ENCODE peak calls at places on chromosomes 6 and 20, in ten cellular contexts. D, F, K, A, X, R, V, I, Q and S are unnamed samples. For H3K4me1, the result is how much of the 10 kb centered on the place peaks cover.

GRCh38 chr6:25312703-25313102 is 33.5 kb downstream of the CARMIL1 start:
- DNase-seq in Q (no peak), X (no peak), I (no peak), R (no peak), V (no peak), F (no peak), A (no peak), K (no peak), D (no peak), S (no peak)

GRCh38 chr6:117483645-117484016 is 1.2 kb downstream of the DCBLD1 start:
- DNase-seq in A (no peak), X (no peak), Q (peak), V (no peak), F (no peak), D (peak), K (no peak), R (no peak), I (peak), S (no peak)

GRCh38 chr6:75065524-75065923 is 140.3 kb downstream of the COL12A1 start:
- DNase-seq in I (no peak), K (no peak), A (no peak), F (no peak), V (no peak), D (no peak), Q (no peak), X (no peak), R (no peak), S (no peak)

GRCh38 chr20:32071395-32072167 is 19.5 kb downstream of the HCK start:
- DNase-seq in A (no peak), V (no peak), K (no peak), F (no peak), Q (no peak), D (no peak), I (no peak), X (no peak), R (no peak), S (no peak)

GRCh38 chr6:121592261-121592935 is 157.0 kb downstream of the GJA1 start:
- DNase-seq in F (no peak), I (no peak), R (no peak), V (no peak), D (no peak), K (no peak), Q (no peak), A (no peak), X (no peak), S (no peak)

GRCh38 chr20:40763646-40764295 is 74.7 kb upstream of the MAFB start:
- DNase-seq in R (no peak), K (no peak), X (no peak), F (peak), I (no peak), D (no peak), Q (no peak), A (no peak), V (no peak), S (no peak)

GRCh38 chr6:35093118-35093445 is 48.1 kb downstream of the TCP11 start:
- DNase-seq in I (no peak), R (no peak), X (no peak), D (no peak), V (no peak), F (no peak), A (no peak), K (no peak), Q (no peak), S (no peak)

GRCh38 chr20:10524643-10525042 is 89.5 kb downstream of the SLX4IP start:
- DNase-seq in F (no peak), K (no peak), D (no peak), V (no peak), R (no peak), X (no peak), Q (no peak), I (no peak), A (no peak), S (no peak)

GRCh38 chr6:41208439-41209106 is 7.6 kb upstream of the TREML2 start:
- DNase-seq in Q (no peak), A (no peak), V (no peak), D (no peak), I (no peak), F (no peak), K (no peak), R (no peak), X (no peak), S (peak)

GRCh38 chr20:45732199-45732598 is 10.1 kb downstream of the SPINT4 start:
- DNase-seq in A (no peak), X (no peak), Q (no peak), K (no peak), I (no peak), V (no peak), F (no peak), R (no peak), D (no peak), S (no peak)

GRCh38 chr20:40943591-40943990 is 85.0 kb upstream of the TOP1 start:
- DNase-seq in F (no peak), Q (no peak), I (no peak), D (no peak), A (peak), V (no peak), K (no peak), X (no peak), R (no peak), S (no peak)

GRCh38 chr20:51811040-51811351 is 8.7 kb upstream of the SALL4 start:
- DNase-seq in X (no peak), Q (no peak), A (no peak), I (no peak), R (no peak), D (peak), F (no peak), V (no peak), K (no peak), S (no peak)

GRCh38 chr20:51480507-51481270 is 61.8 kb downstream of the NFATC2 start:
- DNase-seq in D (no peak), F (no peak), I (no peak), X (no peak), R (peak), K (no peak), Q (no peak), A (no peak), V (no peak), S (no peak)

GRCh38 chr20:56718816-56719215 is 89.7 kb downstream of the TFAP2C start:
- DNase-seq in A (no peak), K (no peak), F (no peak), D (no peak), Q (no peak), V (no peak), R (no peak), I (no peak), X (no peak), S (no peak)

GRCh38 chr20:5786930-5787826 is 37.0 kb downstream of the SHLD1 start:
- DNase-seq in K (no peak), D (no peak), F (no peak), I (no peak), R (no peak), A (no peak), V (peak), Q (no peak), X (no peak), S (no peak)

GRCh38 chr6:85464722-85465150 is 14.9 kb downstream of the NT5E start:
- DNase-seq in F (no peak), X (no peak), D (no peak), Q (no peak), V (no peak), A (no peak), R (no peak), I (no peak), K (no peak), S (no peak)

GRCh38 chr6:37538107-37538506 is 38.4 kb upstream of the CCDC167 start:
- DNase-seq in V (no peak), K (no peak), R (no peak), Q (no peak), X (no peak), F (no peak), I (peak), A (no peak), D (peak), S (no peak)

GRCh38 chr6:19911223-19911622 is 74.1 kb downstream of the ID4 start:
- DNase-seq in R (no peak), V (no peak), A (no peak), D (no peak), X (no peak), Q (no peak), K (no peak), F (no peak), I (no peak), S (no peak)

GRCh38 chr20:1383621-1384404 is 9.0 kb downstream of the FKBP1A start:
- DNase-seq in V (no peak), D (no peak), X (no peak), I (no peak), A (no peak), K (no peak), Q (no peak), R (no peak), F (no peak), S (no peak)

GRCh38 chr20:9458075-9458818 is 56.1 kb upstream of the LAMP5 start:
- DNase-seq in F (no peak), V (no peak), Q (no peak), I (no peak), K (no peak), X (no peak), R (no peak), A (no peak), D (peak), S (no peak)

GRCh38 chr20:61965606-61966491 is 99.8 kb downstream of the TAF4 start:
- DNase-seq in V (no peak), I (peak), F (peak), A (peak), D (peak), Q (no peak), X (no peak), K (peak), R (peak), S (no peak)

GRCh38 chr20:41308290-41308691 is 9.2 kb downstream of the ZHX3 start:
- DNase-seq in X (no peak), I (peak), V (no peak), A (no peak), R (no peak), F (no peak), K (no peak), D (peak), Q (no peak), S (no peak)

GRCh38 chr20:10447028-10447427 is 11.9 kb downstream of the SLX4IP start:
- DNase-seq in V (no peak), D (peak), R (no peak), Q (peak), I (peak), X (no peak), K (no peak), A (no peak), F (peak), S (no peak)

GRCh38 chr6:72205500-72205899 is 319.1 kb downstream of the RIMS1 start:
- DNase-seq in R (no peak), D (no peak), X (no peak), I (no peak), V (no peak), A (no peak), K (no peak), F (no peak), Q (no peak), S (no peak)

GRCh38 chr20:58102252-58102651 is 126.2 kb downstream of the ANKRD60 start:
- DNase-seq in V (no peak), Q (no peak), A (no peak), X (no peak), D (no peak), F (peak), I (no peak), K (no peak), R (no peak), S (no peak)

GRCh38 chr20:54356726-54357235 is 118.6 kb upstream of the DOK5 start:
- DNase-seq in A (no peak), K (no peak), D (no peak), V (no peak), Q (no peak), I (no peak), R (no peak), X (no peak), F (no peak), S (no peak)

GRCh38 chr6:20312581-20312980 is 89.1 kb upstream of the E2F3 start:
- DNase-seq in Q (no peak), A (no peak), K (no peak), X (no peak), R (no peak), V (no peak), I (no peak), F (no peak), D (no peak), S (no peak)

GRCh38 chr20:13898012-13898612 is 92.3 kb downstream of the SEL1L2 start:
- DNase-seq in I (no peak), A (no peak), Q (no peak), V (no peak), X (no peak), F (peak), D (peak), K (no peak), R (no peak), S (no peak)

GRCh38 chr6:91482498-91482897 is 895.6 kb upstream of the MAP3K7 start:
- DNase-seq in D (no peak), A (no peak), V (no peak), X (no peak), I (no peak), R (no peak), F (no peak), Q (no peak), K (no peak), S (no peak)

GRCh38 chr20:58850693-58851174 is at the start of gene GNAS-AS1:
- DNase-seq in X (peak), I (peak), F (peak), Q (peak), K (peak), D (no peak), V (peak), R (peak), A (peak), S (no peak)

GRCh38 chr20:62150236-62150575 is 6.6 kb downstream of the SS18L1 start:
- DNase-seq in D (no peak), F (no peak), R (no peak), A (no peak), Q (no peak), K (no peak), X (no peak), V (no peak), I (no peak), S (no peak)

GRCh38 chr6:380234-381218 is 11.0 kb upstream of the IRF4 start:
- DNase-seq in K (no peak), V (no peak), D (no peak), R (peak), A (no peak), F (no peak), I (no peak), X (peak), Q (no peak), S (no peak)

GRCh38 chr6:49370518-49370917 is 92.5 kb downstream of the MMUT start:
- DNase-seq in R (no peak), D (no peak), A (no peak), K (no peak), X (no peak), F (peak), V (no peak), I (no peak), Q (no peak), S (no peak)

GRCh38 chr6:53119772-53120409 is 28.8 kb downstream of the GCM1 start:
- DNase-seq in Q (peak), R (no peak), I (no peak), V (no peak), F (no peak), X (no peak), D (peak), A (no peak), K (peak), S (peak)

GRCh38 chr6:109440325-109441068 is at the start of the genes PPIL6 and SMPD2:
- DNase-seq in V (peak), K (peak), I (peak), X (peak), R (peak), F (peak), A (peak), D (peak), Q (peak), S (no peak)
- TF ChIP-seq POLR2AphosphoS5 in V (peak), K (peak), I (peak), X (no peak), R (peak), F (no peak), A (no peak), D (peak), Q (peak), S (peak)

GRCh38 chr6:15505463-15505918 is 157.3 kb downstream of the DTNBP1 start:
- DNase-seq in R (peak), I (no peak), A (peak), K (no peak), V (no peak), X (peak), D (no peak), Q (peak), F (no peak), S (no peak)
- H3K4me3 ChIP-seq in R (peak), I (no peak), A (peak), K (peak), V (no peak), X (peak), D (peak), Q (no peak), F (peak), S (no peak)

DNA sequence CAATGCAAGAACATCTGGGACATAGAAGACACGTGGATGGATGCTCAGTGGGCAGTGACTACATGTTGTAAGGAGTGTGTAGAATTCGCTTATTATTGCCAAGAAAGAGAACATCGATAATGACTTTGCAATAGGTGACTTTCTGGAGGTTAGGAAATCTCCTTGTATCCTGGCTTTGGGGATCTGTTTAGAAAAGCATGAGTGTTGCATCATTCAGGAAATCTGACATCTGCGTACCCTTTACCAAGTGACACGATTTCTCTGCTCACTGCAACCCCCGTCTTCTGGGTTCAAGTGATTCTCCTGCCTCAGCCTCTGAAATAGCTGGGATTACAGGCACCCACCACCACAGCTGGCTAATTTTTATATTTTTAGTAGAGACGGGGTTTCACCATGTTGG is 23.2 kb downstream of the RIN2 start:
- DNase-seq in V (no peak), K (no peak), Q (no peak), I (no peak), R (no peak), D (no peak), X (no peak), F (no peak), A (peak), S (no peak)
- H3K4me1 ChIP-seq in V (under half), K (under half), Q (under half), I (under half), R (under half), D (under half), X (half or more), F (under half), A (under half), S (half or more)

GRCh38 chr6:156633291-156633690 is 143.9 kb upstream of the ARID1B start:
- DNase-seq in R (no peak), A (no peak), D (no peak), I (no peak), Q (no peak), F (no peak), X (no peak), V (no peak), K (no peak), S (no peak)
- TF ChIP-seq POLR2AphosphoS5 in R (no peak), A (no peak), D (no peak), I (no peak), Q (no peak), F (no peak), X (no peak), V (no peak), K (no peak), S (no peak)

DNA sequence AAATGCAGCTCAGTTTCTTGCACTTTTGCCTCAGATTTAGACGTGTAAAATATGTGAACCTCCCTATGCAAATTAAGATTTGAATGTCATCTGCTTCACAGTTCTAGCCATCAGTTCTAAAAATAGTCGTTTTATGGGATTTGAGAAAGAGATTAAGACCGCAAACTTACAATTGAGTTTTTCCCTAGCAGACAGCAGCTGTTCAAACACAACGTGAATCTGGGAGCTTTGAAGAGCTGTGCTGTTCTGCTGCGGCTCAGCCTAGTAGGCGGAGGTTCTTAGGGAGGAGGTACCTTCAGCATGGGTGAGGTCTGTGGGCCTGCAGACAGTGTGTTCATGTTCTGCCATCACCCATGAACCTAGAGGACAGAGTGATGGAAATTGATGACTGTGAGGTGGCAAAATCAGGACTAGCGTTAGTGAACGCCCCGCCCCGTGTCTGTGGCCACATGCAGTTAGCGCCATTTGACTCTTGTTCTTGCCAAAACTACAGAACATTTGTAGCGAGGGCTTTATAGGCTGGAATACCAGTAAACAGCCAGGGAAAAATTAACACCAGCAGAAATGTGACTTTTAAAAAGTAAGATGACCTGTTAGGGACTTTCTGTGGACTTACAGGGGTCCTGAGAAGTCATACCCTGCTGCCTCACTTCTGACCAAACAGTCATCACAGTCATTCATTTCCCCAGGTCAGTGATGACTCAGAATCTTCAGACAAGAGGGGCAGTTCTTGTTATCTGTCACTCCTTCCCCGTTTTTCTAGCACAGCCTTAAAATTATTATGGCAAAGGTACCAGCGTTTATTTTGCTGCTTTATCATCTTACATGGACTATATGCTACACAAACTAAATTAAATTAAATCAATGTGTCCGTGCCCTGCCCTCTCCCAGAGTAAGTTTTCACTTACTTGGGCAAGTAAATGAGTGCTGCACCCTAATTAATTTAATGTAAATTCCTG is 84.3 kb upstream of the TMEM181 start:
- DNase-seq in X (no peak), Q (peak), D (no peak), V (peak), F (no peak), A (no peak), R (no peak), K (no peak), I (peak), S (no peak)
- H3K4me3 ChIP-seq in X (no peak), Q (no peak), D (no peak), V (no peak), F (no peak), A (no peak), R (no peak), K (no peak), I (no peak), S (no peak)

GRCh38 chr6:87908978-87909802 is 138.5 kb upstream of the SPACA1 start:
- DNase-seq in K (no peak), Q (no peak), A (no peak), X (no peak), R (no peak), V (no peak), D (no peak), I (no peak), F (no peak), S (no peak)
- H3K4me1 ChIP-seq in K (under half), Q (under half), A (under half), X (under half), R (under half), V (under half), D (under half), I (under half), F (under half), S (under half)

DNA sequence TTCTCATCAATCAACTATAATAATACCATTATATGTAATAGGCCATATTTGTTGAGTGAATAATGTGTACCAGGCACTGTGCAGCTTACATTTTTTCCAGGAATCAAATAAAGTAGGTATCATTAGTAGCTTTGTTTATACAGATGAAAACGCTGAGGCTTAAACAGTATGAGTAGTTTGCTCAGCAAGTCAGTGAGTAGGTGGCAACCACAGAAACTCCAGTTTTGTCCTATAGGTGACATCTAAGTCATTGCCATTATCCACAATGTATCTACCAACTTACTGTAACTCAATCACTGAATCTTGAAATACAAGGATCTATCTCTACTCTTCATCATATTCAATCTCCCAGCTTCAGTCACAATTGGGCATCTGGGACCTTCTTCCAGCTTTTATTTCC is 29.8 kb upstream of the TPBG start:
- DNase-seq in X (no peak), D (no peak), V (no peak), K (no peak), I (no peak), Q (no peak), A (no peak), F (no peak), R (no peak), S (no peak)
- TF ChIP-seq POLR2AphosphoS5 in X (no peak), D (no peak), V (no peak), K (no peak), I (no peak), Q (no peak), A (no peak), F (no peak), R (no peak), S (no peak)

GRCh38 chr6:3356824-3357420 is 98.2 kb downstream of the PSMG4 start:
- DNase-seq in X (no peak), V (no peak), F (no peak), D (peak), Q (no peak), A (no peak), K (no peak), I (no peak), R (no peak), S (no peak)
- H3K4me3 ChIP-seq in X (peak), V (no peak), F (no peak), D (peak), Q (no peak), A (peak), K (no peak), I (no peak), R (peak), S (peak)